ENCODE peak calls at places on chromosomes 6 and 20, in ten cellular contexts. E is testis, R is A549, I is IMR-90, Y is transverse colon, Q is ovary, P is K562, G is HCT116, A is NB4, D is uterus. C is an unnamed sample.

GRCh38 chr6:166633732-166634535 is 6.9 kb upstream of the RPS6KA2 start:
- DNase-seq in E (no peak), R (no peak), I (peak), Y (no peak), Q (no peak), P (peak), G (no peak), A (peak), D (no peak), C (peak)

GRCh38 chr20:1184638-1185315 is at the start of gene TMEM74B:
- DNase-seq in E (no peak), R (no peak), I (no peak), Y (no peak), Q (no peak), P (peak), G (no peak), A (no peak), D (no peak), C (no peak)

GRCh38 chr20:63931735-63932134 is 24.5 kb downstream of the UCKL1 start:
- DNase-seq in E (no peak), R (no peak), I (no peak), Y (no peak), Q (no peak), P (no peak), G (no peak), A (no peak), D (no peak), C (no peak)

GRCh38 chr20:62344782-62345181 is 22.3 kb downstream of the LAMA5 start:
- DNase-seq in E (no peak), R (no peak), I (peak), Y (no peak), Q (no peak), P (no peak), G (no peak), A (peak), D (no peak), C (no peak)

GRCh38 chr6:4901256-4902061 is 102.4 kb downstream of the RPP40 start:
- DNase-seq in E (no peak), R (no peak), I (no peak), Y (no peak), Q (no peak), P (no peak), G (no peak), A (no peak), D (no peak), C (no peak)

GRCh38 chr20:15627501-15627903 is 945.7 kb downstream of the KIF16B start:
- DNase-seq in E (no peak), R (no peak), I (no peak), Y (no peak), Q (no peak), P (no peak), G (no peak), A (no peak), D (no peak), C (no peak)

GRCh38 chr6:106488494-106489369 is 128.2 kb downstream of the CRYBG1 start:
- DNase-seq in E (no peak), R (no peak), I (no peak), Y (no peak), Q (no peak), P (no peak), G (no peak), A (no peak), D (no peak), C (no peak)

GRCh38 chr20:62198496-62198895 is 15.7 kb downstream of the MTG2 start:
- DNase-seq in E (no peak), R (no peak), I (no peak), Y (no peak), Q (no peak), P (no peak), G (no peak), A (no peak), D (no peak), C (no peak)

GRCh38 chr6:34543421-34543820 is 12.7 kb downstream of the SPDEF start:
- DNase-seq in E (no peak), R (no peak), I (peak), Y (no peak), Q (no peak), P (no peak), G (no peak), A (peak), D (no peak), C (no peak)

DNA sequence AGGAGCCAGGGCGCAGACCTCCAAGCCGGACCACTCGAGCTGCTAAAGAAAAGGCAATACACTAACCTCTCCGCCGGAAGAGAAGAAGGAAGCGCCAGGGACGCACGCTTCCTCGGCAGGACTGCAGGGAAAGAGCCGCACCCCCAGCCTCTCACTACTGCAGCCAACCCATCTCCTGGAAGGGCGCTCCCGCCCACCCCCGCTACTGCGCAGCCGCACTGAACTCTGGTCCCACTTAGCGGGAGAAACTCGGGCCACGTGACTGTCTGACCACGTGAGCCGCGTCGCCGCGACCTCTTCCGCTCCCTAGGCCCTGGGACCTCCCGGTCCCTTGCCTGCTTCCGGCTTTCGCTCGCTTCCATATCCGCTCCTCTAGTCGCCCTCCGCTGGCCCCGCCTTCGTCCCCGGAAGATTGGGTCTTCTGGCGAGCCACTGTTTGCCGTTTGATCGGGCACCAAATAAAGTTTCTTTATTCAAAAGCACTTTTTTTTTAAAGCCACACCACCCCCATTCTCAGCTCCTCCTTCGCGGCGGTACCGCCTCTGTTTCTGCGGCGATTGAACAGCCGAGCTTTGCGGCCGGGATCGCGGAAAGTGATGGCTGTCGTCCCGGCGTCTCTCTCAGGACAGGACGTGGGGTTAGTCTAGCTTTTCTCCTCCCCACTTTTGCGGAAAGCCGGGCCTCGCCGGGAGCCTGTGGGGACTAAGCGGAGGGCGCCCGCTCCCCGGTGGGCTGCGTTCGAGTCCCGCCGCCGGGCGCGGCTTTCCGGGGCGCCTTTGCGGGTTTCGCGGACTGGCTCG is at the start of gene RMND1:
- DNase-seq in E (peak), R (peak), I (peak), Y (peak), Q (peak), P (peak), G (peak), A (peak), D (peak), C (peak)
- TF ChIP-seq POLR2A in E (no peak), R (peak), I (peak), Y (peak), Q (peak), P (peak), G (peak), A (peak), D (peak), C (peak)

GRCh38 chr6:100350139-100350538 is 114.6 kb downstream of the SIM1 start:
- DNase-seq in E (no peak), R (no peak), I (no peak), Y (no peak), Q (no peak), P (no peak), G (no peak), A (no peak), D (no peak), C (no peak)
- H3K4me3 ChIP-seq in E (no peak), R (no peak), I (no peak), Y (no peak), Q (no peak), P (no peak), G (no peak), A (no peak), D (no peak), C (no peak)

GRCh38 chr6:131172237-131172636 is 37.0 kb downstream of the AKAP7 start:
- DNase-seq in E (no peak), R (no peak), I (peak), Y (no peak), Q (no peak), P (no peak), G (no peak), A (no peak), D (no peak), C (peak)

GRCh38 chr6:131163886-131164285 is 28.6 kb downstream of the AKAP7 start:
- DNase-seq in E (peak), R (no peak), I (peak), Y (no peak), Q (no peak), P (no peak), G (no peak), A (no peak), D (no peak), C (peak)

GRCh38 chr6:131164506-131164905 is 29.2 kb downstream of the AKAP7 start:
- DNase-seq in E (no peak), R (no peak), I (peak), Y (no peak), Q (no peak), P (no peak), G (no peak), A (no peak), D (no peak), C (no peak)

GRCh38 chr6:131169613-131170012 is 34.3 kb downstream of the AKAP7 start:
- DNase-seq in E (no peak), R (no peak), I (no peak), Y (no peak), Q (no peak), P (no peak), G (no peak), A (no peak), D (no peak), C (no peak)

DNA sequence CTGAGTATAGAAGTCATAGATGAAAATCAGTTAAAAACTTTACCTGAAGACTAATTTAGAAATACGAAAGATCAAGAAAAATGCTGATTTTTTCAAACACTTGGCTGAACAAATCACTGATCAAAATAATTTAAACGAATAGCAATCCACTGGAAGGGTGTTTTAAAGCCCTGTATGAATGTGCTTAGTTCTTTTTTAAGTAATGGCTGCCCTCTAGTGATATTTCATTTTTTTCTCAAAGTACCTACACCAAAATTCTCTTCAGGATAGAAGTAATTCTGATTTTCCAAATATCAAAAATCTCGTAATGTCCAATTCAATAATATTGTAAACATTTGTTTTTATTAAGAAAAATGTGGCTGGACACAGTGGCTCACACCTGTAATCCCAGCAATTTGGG is 32.5 kb downstream of the AKAP7 start:
- DNase-seq in E (no peak), R (no peak), I (peak), Y (no peak), Q (no peak), P (no peak), G (no peak), A (no peak), D (no peak), C (no peak)
- TF ChIP-seq CTCF in E (no peak), R (no peak), I (peak), Y (no peak), Q (peak), P (no peak), G (no peak), A (no peak), D (no peak), C (no peak)

GRCh38 chr6:161140554-161140875 is 133.3 kb downstream of the AGPAT4 start:
- DNase-seq in E (no peak), R (no peak), I (no peak), Y (no peak), Q (no peak), P (no peak), G (no peak), A (no peak), D (no peak), C (no peak)
- TF ChIP-seq POLR2A in E (no peak), R (no peak), I (no peak), Y (no peak), Q (no peak), P (no peak), G (no peak), A (no peak), D (no peak), C (no peak)

GRCh38 chr20:17452441-17452840 is 78.7 kb downstream of the BFSP1 start:
- DNase-seq in E (no peak), R (no peak), I (no peak), Y (no peak), Q (no peak), P (no peak), G (no peak), A (no peak), D (no peak), C (no peak)
- H3K4me3 ChIP-seq in E (no peak), R (no peak), I (no peak), Y (no peak), Q (no peak), P (no peak), G (no peak), A (no peak), D (no peak), C (no peak)